ENCODE peak calls at places on chromosomes 2 and 18, in five cellular contexts. Y is effector CD8-positive, alpha-beta T cell; H is activated effector memory CD4-positive, alpha-beta T cell treated with anti-CD3 and anti-CD28 coated beads, Interleukin-2, amount 50 U/mL, for 16 hours; B is iris pigment epithelial cell; A is NCI-H1105 treated with DMSO at 0.1 percent for 48 hours. X is an unnamed sample.

GRCh38 chr2:240925191-240925575 is 19.0 kb downstream of the CROCC2 start:
- DNase-seq in Y (no peak), H (peak; percentile 63), B (no peak), A (no peak), X (no peak)

GRCh38 chr2:38277245-38278119 is 99.6 kb downstream of the ATL2 start:
- DNase-seq in Y (no peak), H (no peak), B (peak; percentile 90), A (no peak), X (peak; percentile 0)

GRCh38 chr2:236210536-236210935 is 42.4 kb upstream of the GBX2 start:
- DNase-seq in Y (no peak), H (no peak), B (no peak), A (no peak), X (no peak)

GRCh38 chr2:206433686-206434085 is 9.6 kb upstream of the ADAM23 start:
- DNase-seq in Y (no peak), H (no peak), B (no peak), A (no peak), X (no peak)

GRCh38 chr2:157076526-157077161 is 180.9 kb upstream of the GALNT5 start:
- DNase-seq in Y (no peak), H (no peak), B (no peak), A (no peak), X (no peak)

GRCh38 chr18:45802814-45803492 is 22.5 kb upstream of the SIGLEC15 start:
- DNase-seq in Y (no peak), H (no peak), B (peak; percentile 99), A (no peak), X (no peak)

GRCh38 chr2:10406016-10406415 is 42.1 kb downstream of the ODC1 start:
- DNase-seq in Y (no peak), H (no peak), B (no peak), A (no peak), X (no peak)

GRCh38 chr2:46888421-46888952 is 27.1 kb downstream of the MCFD2 start:
- DNase-seq in Y (no peak), H (no peak), B (no peak), A (no peak), X (no peak)

GRCh38 chr2:217757108-217757463 is 245.7 kb downstream of the TNS1 start:
- DNase-seq in Y (no peak), H (no peak), B (no peak), A (no peak), X (no peak)

GRCh38 chr2:134127496-134127895 is 126.4 kb upstream of the MGAT5 start:
- DNase-seq in Y (no peak), H (peak; percentile 86), B (no peak), A (no peak), X (no peak)

GRCh38 chr2:226623587-226624368 is 175.8 kb downstream of the IRS1 start:
- DNase-seq in Y (no peak), H (no peak), B (no peak), A (no peak), X (no peak)

GRCh38 chr18:72811047-72811446 is 56.7 kb downstream of the NETO1 start:
- DNase-seq in Y (no peak), H (no peak), B (no peak), A (no peak), X (peak; percentile 31)

GRCh38 chr2:171216631-171217030 is 55.9 kb upstream of the TLK1 start:
- DNase-seq in Y (no peak), H (no peak), B (no peak), A (no peak), X (no peak)

GRCh38 chr2:19312949-19313348 is 45.5 kb downstream of the OSR1 start:
- DNase-seq in Y (no peak), H (no peak), B (peak; percentile 71), A (no peak), X (no peak)

GRCh38 chr2:98911376-98912154 is 24.5 kb downstream of the CRACDL start:
- DNase-seq in Y (no peak), H (peak; percentile 50), B (peak; percentile 35), A (no peak), X (no peak)

GRCh38 chr18:64245461-64245860 is 96.6 kb upstream of the LINC00305 start:
- DNase-seq in Y (no peak), H (no peak), B (no peak), A (no peak), X (no peak)

GRCh38 chr2:148968776-148969175 is 69.7 kb upstream of the LYPD6B start:
- DNase-seq in Y (no peak), H (no peak), B (no peak), A (no peak), X (no peak)

GRCh38 chr2:165646321-165646801 is 147.7 kb downstream of the GALNT3 start:
- DNase-seq in Y (no peak), H (no peak), B (no peak), A (peak; percentile 89), X (peak; percentile 82)

GRCh38 chr2:143745060-143745459 is 615.8 kb downstream of the ARHGAP15 start:
- DNase-seq in Y (no peak), H (no peak), B (no peak), A (no peak), X (no peak)

GRCh38 chr18:13566941-13567762 is 159.2 kb downstream of the FAM210A start:
- DNase-seq in Y (no peak), H (no peak), B (no peak), A (no peak), X (no peak)

GRCh38 chr2:216171043-216171442 is 61.9 kb downstream of the XRCC5 start:
- DNase-seq in Y (no peak), H (no peak), B (no peak), A (no peak), X (no peak)

GRCh38 chr2:42974697-42975357 is 182.4 kb upstream of the HAAO start:
- DNase-seq in Y (peak; percentile 51), H (peak; percentile 81), B (peak; percentile 62), A (peak; percentile 16), X (no peak)

GRCh38 chr2:204154863-204155262 is 218.3 kb downstream of the ICOS start:
- DNase-seq in Y (no peak), H (no peak), B (no peak), A (no peak), X (no peak)

GRCh38 chr18:3720818-3721545 is 271.0 kb downstream of the TGIF1 start:
- DNase-seq in Y (no peak), H (no peak), B (no peak), A (peak; percentile 21), X (peak; percentile 14)

GRCh38 chr2:241774419-241775222 is 2.0 kb upstream of the GAL3ST2 start:
- DNase-seq in Y (no peak), H (peak; percentile 60), B (peak; percentile 73), A (no peak), X (no peak)

GRCh38 chr2:127000937-127001336 is 102.2 kb downstream of the TEX51 start:
- DNase-seq in Y (no peak), H (no peak), B (peak; percentile 23), A (no peak), X (no peak)

GRCh38 chr2:231666171-231667095 is 41.9 kb upstream of the PTMA start:
- DNase-seq in Y (no peak), H (no peak), B (peak; percentile 86), A (no peak), X (no peak)

GRCh38 chr2:117714761-117715160 is 99.7 kb upstream of the DDX18 start:
- DNase-seq in Y (no peak), H (no peak), B (no peak), A (no peak), X (no peak)

GRCh38 chr2:20580690-20581437 is 70.0 kb downstream of the HS1BP3 start:
- DNase-seq in Y (no peak), H (no peak), B (no peak), A (no peak), X (no peak)

GRCh38 chr18:58338141-58338540 is 290.8 kb downstream of the ALPK2 start:
- DNase-seq in Y (no peak), H (no peak), B (no peak), A (no peak), X (no peak)

GRCh38 chr2:70069049-70069448 is 18.2 kb upstream of the PCBP1 start:
- DNase-seq in Y (peak; percentile 35), H (peak; percentile 89), B (peak; percentile 31), A (no peak), X (no peak)

GRCh38 chr2:118013221-118013723 is 598 bp downstream of the CCDC93 start:
- DNase-seq in Y (peak; percentile 32), H (peak; percentile 78), B (no peak), A (peak; percentile 39), X (no peak)

GRCh38 chr18:10936211-10937053 is 212.9 kb downstream of the PIEZO2 start:
- DNase-seq in Y (no peak), H (no peak), B (peak; percentile 10), A (no peak), X (no peak)

GRCh38 chr2:144201126-144201525 is 318.8 kb downstream of the ZEB2 start:
- DNase-seq in Y (no peak), H (no peak), B (no peak), A (no peak), X (peak; percentile 13)

GRCh38 chr2:97910403-97911209 is 85.1 kb downstream of the TMEM131 start:
- DNase-seq in Y (no peak), H (no peak), B (peak; percentile 12), A (no peak), X (no peak)

GRCh38 chr2:10514743-10515142 is 66.6 kb upstream of the ODC1 start:
- DNase-seq in Y (no peak), H (peak; percentile 50), B (peak; percentile 97), A (no peak), X (no peak)

GRCh38 chr2:226798422-226799210 is 1.0 kb downstream of the IRS1 start:
- DNase-seq in Y (peak; percentile 29), H (peak; percentile 76), B (peak; percentile 70), A (peak; percentile 37), X (peak; percentile 21)

GRCh38 chr2:174827371-174828369 is 63.4 kb upstream of the CHRNA1 start:
- DNase-seq in Y (no peak), H (no peak), B (peak; percentile 23), A (no peak), X (no peak)

GRCh38 chr18:55302337-55302833 is 285.6 kb downstream of the TCF4 start:
- DNase-seq in Y (no peak), H (no peak), B (peak; percentile 40), A (no peak), X (no peak)

X was measured in NCI-H748 treated with DMSO at 0.1 percent for 48 hours.